ENCODE peak calls at places on chromosomes 11 and 22, in nine cellular contexts. G is lung, B is psoas muscle, W is fibroblast of lung, D is brain microvascular endothelial cell, R is WERI-Rb-1, A is upper lobe of right lung, U is neural progenitor cell, L is AG04450. S is an unnamed sample.

GRCh38 chr11:111586305-111586915 is 15.8 kb upstream of the SIK2 start:
- DNase-seq in G (no peak), B (no peak), W (peak; percentile 58), D (peak; percentile 61), R (peak; percentile 32), A (no peak), U (peak; percentile 57), L (no peak), S (no peak)

GRCh38 chr11:706439-706956 is 467 bp downstream of the EPS8L2 start:
- DNase-seq in G (no peak), B (peak; percentile 63), W (peak; percentile 54), D (no peak), R (no peak), A (no peak), U (no peak), L (no peak), S (no peak)

GRCh38 chr11:104781037-104781436 is 117.2 kb downstream of the CASP12 start:
- DNase-seq in G (no peak), B (no peak), W (no peak), D (no peak), R (no peak), A (no peak), U (no peak), L (no peak), S (no peak)

GRCh38 chr22:42397332-42398246 is 34.6 kb downstream of the NFAM1 start:
- DNase-seq in G (peak; percentile 36), B (no peak), W (no peak), D (no peak), R (no peak), A (no peak), U (no peak), L (no peak), S (no peak)

GRCh38 chr11:8389034-8389996 is 125.6 kb upstream of the LMO1 start:
- DNase-seq in G (no peak), B (no peak), W (peak; percentile 23), D (no peak), R (no peak), A (peak; percentile 53), U (peak; percentile 18), L (no peak), S (no peak)

GRCh38 chr22:33447733-33448132 is 389.6 kb upstream of the SYN3 start:
- DNase-seq in G (no peak), B (no peak), W (no peak), D (no peak), R (no peak), A (no peak), U (no peak), L (no peak), S (no peak)

GRCh38 chr11:126181939-126182730 is 29.3 kb downstream of the RPUSD4 start:
- DNase-seq in G (no peak), B (no peak), W (no peak), D (no peak), R (no peak), A (no peak), U (no peak), L (no peak), S (no peak)

GRCh38 chr11:22115470-22116037 is 77.3 kb upstream of the ANO5 start:
- DNase-seq in G (no peak), B (no peak), W (no peak), D (no peak), R (no peak), A (no peak), U (no peak), L (no peak), S (no peak)

GRCh38 chr22:20624161-20624616 is 116.8 kb downstream of the MED15 start:
- DNase-seq in G (no peak), B (no peak), W (peak; percentile 16), D (peak; percentile 14), R (no peak), A (no peak), U (no peak), L (no peak), S (no peak)

GRCh38 chr22:24247011-24247507 is 2.2 kb upstream of the GGT5 start:
- DNase-seq in G (no peak), B (no peak), W (no peak), D (no peak), R (no peak), A (no peak), U (no peak), L (no peak), S (peak; percentile 85)

GRCh38 chr11:61618991-61619390 is 38.1 kb upstream of the SYT7 start:
- DNase-seq in G (no peak), B (no peak), W (no peak), D (no peak), R (no peak), A (no peak), U (no peak), L (no peak), S (no peak)

GRCh38 chr11:91303754-91304153 is 920.9 kb upstream of the FAT3 start:
- DNase-seq in G (no peak), B (no peak), W (no peak), D (no peak), R (no peak), A (no peak), U (no peak), L (no peak), S (no peak)

GRCh38 chr22:27133951-27134664 is 476.7 kb downstream of the MIAT start:
- DNase-seq in G (peak; percentile 38), B (peak; percentile 57), W (peak; percentile 96), D (peak; percentile 93), R (no peak), A (no peak), U (no peak), L (no peak), S (no peak)

GRCh38 chr11:124712392-124712791 is 27.4 kb upstream of the NRGN start:
- DNase-seq in G (no peak), B (no peak), W (no peak), D (no peak), R (no peak), A (no peak), U (no peak), L (no peak), S (no peak)

GRCh38 chr11:10349806-10350205 is 44.9 kb downstream of the ADM start:
- DNase-seq in G (no peak), B (no peak), W (no peak), D (no peak), R (no peak), A (no peak), U (no peak), L (no peak), S (no peak)

GRCh38 chr11:10352911-10353550 is 48.2 kb downstream of the ADM start:
- DNase-seq in G (no peak), B (no peak), W (no peak), D (no peak), R (no peak), A (no peak), U (no peak), L (no peak), S (no peak)

GRCh38 chr11:10351768-10352641 is 47.1 kb downstream of the ADM start:
- DNase-seq in G (peak; percentile 39), B (peak; percentile 26), W (peak; percentile 81), D (peak; percentile 91), R (peak; percentile 68), A (no peak), U (peak; percentile 94), L (peak; percentile 80), S (no peak)

GRCh38 chr11:10350341-10350740 is 45.5 kb downstream of the ADM start:
- DNase-seq in G (no peak), B (no peak), W (peak; percentile 90), D (peak; percentile 93), R (no peak), A (no peak), U (no peak), L (no peak), S (no peak)

DNA sequence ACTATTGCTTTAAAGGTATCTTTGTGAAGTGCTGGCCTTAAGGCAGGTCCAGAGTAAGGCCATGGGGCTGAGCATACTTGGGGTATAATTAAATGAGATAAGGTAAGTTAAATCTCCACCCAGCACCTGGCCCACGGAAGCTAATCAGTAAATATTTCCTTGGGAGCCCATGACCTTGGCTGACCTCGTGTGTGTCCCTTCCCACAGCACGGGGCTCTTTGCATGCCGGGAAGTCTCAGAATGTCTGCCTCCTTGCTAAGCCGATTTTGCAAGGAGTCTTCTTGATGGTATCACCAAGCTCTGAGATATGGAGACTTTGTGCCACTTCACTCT is 46.5 kb downstream of the ADM start:
- DNase-seq in G (no peak), B (peak; percentile 26), W (no peak), D (no peak), R (peak; percentile 91), A (no peak), U (no peak), L (no peak), S (no peak)
- H3K4me3 ChIP-seq in G (no peak overlapping the region), B (no peak overlapping the region), W (no peak overlapping the region), D (no peak overlapping the region), R (peak overlapping the region; percentile 37), A (no peak overlapping the region), U (peak overlapping the region; percentile 21), L (no peak overlapping the region), S (peak overlapping the region; percentile 35)

GRCh38 chr11:28104984-28105383 is 3.0 kb downstream of the KIF18A start:
- DNase-seq in G (no peak), B (no peak), W (no peak), D (no peak), R (no peak), A (no peak), U (no peak), L (no peak), S (no peak)
- H3K27ac ChIP-seq in G (no peak overlapping the region), B (no peak overlapping the region), W (no peak overlapping the region), D (no peak overlapping the region), R (no peak overlapping the region), A (no peak overlapping the region), U (no peak overlapping the region), L (no peak overlapping the region), S (no peak overlapping the region)

GRCh38 chr11:3052567-3052966 is 4.7 kb downstream of the CARS1 start:
- DNase-seq in G (no peak), B (no peak), W (no peak), D (no peak), R (no peak), A (no peak), U (no peak), L (no peak), S (no peak)

GRCh38 chr11:3050386-3051325 is 6.6 kb downstream of the CARS1 start:
- DNase-seq in G (no peak), B (no peak), W (no peak), D (no peak), R (peak; percentile 86), A (no peak), U (no peak), L (no peak), S (no peak)

GRCh38 chr11:3052109-3052479 is 5.1 kb downstream of the CARS1 start:
- DNase-seq in G (no peak), B (no peak), W (no peak), D (no peak), R (no peak), A (no peak), U (no peak), L (no peak), S (no peak)

GRCh38 chr11:3049430-3050243 is 7.6 kb downstream of the CARS1 start:
- DNase-seq in G (peak; percentile 59), B (peak; percentile 88), W (peak; percentile 97), D (peak; percentile 93), R (peak; percentile 88), A (peak; percentile 77), U (no peak), L (peak; percentile 94), S (peak; percentile 89)

GRCh38 chr11:3051435-3052108 is 5.7 kb downstream of the CARS1 start:
- DNase-seq in G (no peak), B (no peak), W (no peak), D (no peak), R (peak; percentile 27), A (no peak), U (no peak), L (no peak), S (no peak)
- TF ChIP-seq CTCF in G (no peak), B (no peak), W (no peak), D (peak; percentile 59), R (no peak), A (no peak), U (no peak), L (peak; percentile 44), S (no peak)

GRCh38 chr11:132792341-132793140 is 739.8 kb downstream of the OPCML start:
- DNase-seq in G (no peak), B (no peak), W (no peak), D (no peak), R (no peak), A (no peak), U (peak; percentile 29), L (no peak), S (no peak)
- H3K4me3 ChIP-seq in G (no peak overlapping the region), B (no peak overlapping the region), W (no peak overlapping the region), D (no peak overlapping the region), R (no peak overlapping the region), A (no peak overlapping the region), U (peak overlapping the region; percentile 9), L (no peak overlapping the region), S (no peak overlapping the region)